ENCODE peak calls at places on chromosomes 13 and 19, in seven cellular contexts. Q is osteoblast, W is HAP-1, P is psoas muscle, V is left lung, O is lower lobe of right lung, D is GM23338. J is an unnamed sample.

GRCh38 chr19:52735734-52736133 is 890 bp upstream of the ZNF611 start:
- DNase-seq in D (peak; percentile 97), P (peak; percentile 78), Q (peak; percentile 54), O (peak; percentile 83), V (peak; percentile 88), W (peak; percentile 16), J (peak; percentile 79)

GRCh38 chr19:4067396-4068057 is 828 bp upstream of the ZBTB7A start:
- DNase-seq in O (peak; percentile 67), Q (no peak), V (peak; percentile 87), D (no peak), P (peak; percentile 56), W (peak; percentile 66), J (peak; percentile 85)

GRCh38 chr19:9171393-9171991 is 7.3 kb upstream of the OR7D2 start:
- DNase-seq in P (no peak), W (no peak), D (no peak), V (no peak), Q (no peak), O (no peak), J (no peak)

GRCh38 chr19:13154911-13155471 is 4.8 kb downstream of the IER2 start:
- DNase-seq in W (peak; percentile 76), V (peak; percentile 92), O (peak; percentile 89), Q (peak; percentile 95), D (peak; percentile 97), P (peak; percentile 68), J (peak; percentile 95)

GRCh38 chr19:495440-496332 is 600 bp upstream of the MADCAM1 start:
- DNase-seq in V (peak; percentile 84), O (peak; percentile 51), P (peak; percentile 54), D (peak; percentile 78), Q (peak; percentile 95), W (peak; percentile 65), J (peak; percentile 95)

GRCh38 chr19:13463296-13463695 is 43.0 kb downstream of the CACNA1A start:
- DNase-seq in D (peak; percentile 76), O (no peak), V (no peak), P (no peak), W (peak; percentile 56), Q (peak; percentile 87), J (peak; percentile 83)

GRCh38 chr19:10885241-10886169 is 14.2 kb downstream of the CARM1 start:
- DNase-seq in P (no peak), W (no peak), Q (peak; percentile 55), V (no peak), O (no peak), D (peak; percentile 83), J (peak; percentile 74)

GRCh38 chr13:36090592-36090991 is 40.6 kb downstream of the DCLK1 start:
- DNase-seq in Q (peak; percentile 31), O (no peak), V (no peak), P (no peak), D (no peak), W (no peak), J (no peak)

GRCh38 chr19:51887522-51888498 is at the start of gene ZNF577:
- DNase-seq in O (peak; percentile 83), D (peak; percentile 98), P (peak; percentile 93), W (no peak), Q (peak; percentile 86), V (peak; percentile 88), J (peak; percentile 71)

GRCh38 chr13:113854238-113855011 is 9.5 kb downstream of the GAS6 start:
- DNase-seq in V (peak; percentile 68), D (no peak), Q (peak; percentile 93), P (peak; percentile 68), W (no peak), O (peak; percentile 51), J (peak; percentile 72)

GRCh38 chr19:17873661-17874422 is 2.1 kb downstream of the SLC5A5 start:
- DNase-seq in W (peak; percentile 91), Q (peak; percentile 92), O (peak; percentile 63), P (no peak), D (peak; percentile 94), V (peak; percentile 84), J (peak; percentile 99)

GRCh38 chr13:39888865-39889810 is 233.7 kb downstream of the COG6 start:
- DNase-seq in Q (peak; percentile 62), P (no peak), O (no peak), D (no peak), W (no peak), V (no peak), J (no peak)

GRCh38 chr13:105928901-105929300 is 606.6 kb downstream of the EFNB2 start:
- DNase-seq in Q (no peak), O (no peak), D (no peak), P (no peak), V (no peak), W (no peak), J (no peak)

GRCh38 chr13:51222510-51223283 is 499 bp downstream of the FAM124A start:
- DNase-seq in P (no peak), V (peak; percentile 84), W (peak; percentile 62), Q (peak; percentile 70), O (no peak), D (peak; percentile 59), J (peak; percentile 54)

GRCh38 chr13:28320209-28320608 is 174.7 kb downstream of the FLT1 start:
- DNase-seq in V (no peak), O (no peak), P (no peak), W (no peak), D (no peak), Q (no peak), J (no peak)

GRCh38 chr13:31538067-31539042 is 201.0 kb upstream of the RXFP2 start:
- DNase-seq in P (no peak), O (no peak), D (peak; percentile 70), V (no peak), Q (no peak), W (peak; percentile 73), J (peak; percentile 22)

GRCh38 chr13:94176576-94176975 is 302.9 kb downstream of the DCT start:
- DNase-seq in Q (no peak), V (no peak), P (no peak), W (no peak), O (no peak), D (no peak), J (no peak)

GRCh38 chr13:99896712-99897440 is 74.7 kb downstream of the ZIC5 start:
- DNase-seq in O (no peak), P (no peak), V (no peak), W (no peak), D (no peak), Q (no peak), J (no peak)

GRCh38 chr13:99902657-99903056 is 68.9 kb downstream of the ZIC5 start:
- DNase-seq in D (no peak), V (no peak), O (no peak), Q (no peak), P (no peak), W (no peak), J (peak; percentile 2)

GRCh38 chr13:99898421-99898820 is 73.1 kb downstream of the ZIC5 start:
- DNase-seq in W (no peak), Q (no peak), V (no peak), P (no peak), O (no peak), D (no peak), J (no peak)

GRCh38 chr13:99903140-99903539 is 68.4 kb downstream of the ZIC5 start:
- DNase-seq in V (no peak), Q (no peak), P (no peak), D (no peak), W (no peak), O (no peak), J (peak; percentile 15)

DNA sequence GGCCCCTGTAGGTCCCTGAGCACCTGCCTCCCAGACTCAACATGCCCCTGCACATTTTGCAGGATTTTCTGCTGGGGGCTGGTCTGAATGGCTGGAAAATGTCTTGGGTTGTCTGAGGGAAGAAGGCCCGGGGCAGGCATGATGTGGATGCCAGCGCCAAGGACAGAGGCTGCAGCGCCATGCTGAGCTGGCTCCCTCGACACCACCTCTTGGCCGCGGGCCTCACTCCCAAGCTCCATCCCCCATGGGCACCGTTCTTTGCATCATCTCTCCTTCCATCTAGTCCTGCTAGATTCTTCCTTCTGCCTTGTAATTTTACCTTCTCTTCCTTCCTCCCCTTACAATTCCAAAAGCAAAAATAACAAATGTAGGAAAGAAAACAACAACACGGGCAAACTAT is 70.6 kb downstream of the ZIC5 start:
- DNase-seq in D (no peak), V (no peak), P (no peak), O (no peak), W (no peak), Q (no peak), J (peak; percentile 40)
- H3K27me3 ChIP-seq in D (peaks cover 27% of the 10 kb centered on the region), V (peaks cover 14% of the 10 kb centered on the region), P (peaks cover 60% of the 10 kb centered on the region), O (peaks cover 54% of the 10 kb centered on the region), W (no peaks in the 10 kb centered on the region), Q (peaks cover 28% of the 10 kb centered on the region), J (peaks cover 1% of the 10 kb centered on the region)

GRCh38 chr19:38163419-38164290 is 60.4 kb downstream of the DPF1 start:
- DNase-seq in V (no peak), O (no peak), P (no peak), W (no peak), Q (no peak), D (no peak), J (peak; percentile 32)

GRCh38 chr19:38162094-38162493 is 61.9 kb downstream of the DPF1 start:
- DNase-seq in Q (peak; percentile 87), P (no peak), V (no peak), D (no peak), O (no peak), W (no peak), J (peak; percentile 12)

GRCh38 chr19:38155453-38155852 is 68.6 kb downstream of the DPF1 start:
- DNase-seq in D (peak; percentile 72), W (peak; percentile 23), O (no peak), V (no peak), P (no peak), Q (no peak), J (peak; percentile 58)

GRCh38 chr19:38162632-38163031 is 61.4 kb downstream of the DPF1 start:
- DNase-seq in P (no peak), V (no peak), O (no peak), W (no peak), Q (no peak), D (no peak), J (peak; percentile 59)

DNA sequence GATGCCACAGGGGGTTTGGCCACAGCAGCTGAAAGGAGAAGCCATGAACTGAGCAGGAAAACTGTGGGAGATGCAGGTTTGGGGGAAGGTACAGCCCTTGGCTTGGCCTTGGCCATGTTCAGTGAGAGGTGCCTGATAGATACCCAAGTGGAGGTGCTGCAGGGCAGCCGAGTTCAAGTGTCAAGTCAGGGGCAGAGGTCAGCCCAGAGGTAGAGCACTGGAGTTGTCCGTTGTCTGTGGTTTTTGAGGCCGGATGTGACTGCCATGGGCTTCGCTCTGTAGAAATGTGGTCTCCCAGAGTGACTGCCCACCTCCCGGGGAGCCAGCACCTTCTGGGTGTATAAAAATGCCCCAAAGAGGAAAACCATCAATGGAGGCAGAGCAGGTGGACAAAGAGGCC is 65.3 kb downstream of the DPF1 start:
- DNase-seq in V (no peak), Q (no peak), D (no peak), W (no peak), O (no peak), P (no peak), J (no peak)
- H3K27me3 ChIP-seq in V (no peaks in the 10 kb centered on the region), Q (no peaks in the 10 kb centered on the region), D (no peaks in the 10 kb centered on the region), W (no peaks in the 10 kb centered on the region), O (no peaks in the 10 kb centered on the region), P (no peaks in the 10 kb centered on the region), J (no peaks in the 10 kb centered on the region)

GRCh38 chr13:80338781-80339577 is 1.9 kb downstream of the SPRY2 start:
- DNase-seq in D (peak; percentile 72), O (peak; percentile 86), Q (peak; percentile 92), V (peak; percentile 91), W (peak; percentile 67), P (peak; percentile 89), J (peak; percentile 85)
- H3K27me3 ChIP-seq in D (peaks cover 9% of the 10 kb centered on the region), O (no peaks in the 10 kb centered on the region), Q (no peaks in the 10 kb centered on the region), V (no peaks in the 10 kb centered on the region), W (no peaks in the 10 kb centered on the region), P (no peaks in the 10 kb centered on the region), J (no peaks in the 10 kb centered on the region)

DNA sequence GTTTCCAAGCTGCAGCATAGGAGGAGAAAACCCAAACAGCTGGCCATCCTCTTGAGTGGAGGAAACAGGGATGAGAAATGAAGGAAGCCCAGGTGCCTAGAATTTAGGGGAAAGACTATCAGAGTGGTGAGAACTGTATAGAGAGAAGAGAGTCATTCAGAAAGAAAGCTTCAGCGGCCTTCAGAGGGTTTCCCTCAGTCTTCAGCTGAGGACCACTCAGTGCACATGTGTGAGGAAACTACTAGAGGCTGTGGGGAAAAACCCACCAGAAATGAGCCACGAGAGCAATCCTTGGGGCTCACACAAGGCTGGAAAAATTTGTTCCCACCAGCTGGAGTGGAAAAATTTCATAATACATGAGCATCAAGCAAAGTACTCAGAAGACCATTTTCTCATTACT is 35.2 kb upstream of the CPB2 start:
- DNase-seq in D (no peak), W (no peak), Q (no peak), O (no peak), V (no peak), P (no peak), J (no peak)
- H3K27me3 ChIP-seq in D (no peaks in the 10 kb centered on the region), W (no peaks in the 10 kb centered on the region), Q (peaks cover 43% of the 10 kb centered on the region), O (no peaks in the 10 kb centered on the region), V (no peaks in the 10 kb centered on the region), P (peaks cover 4% of the 10 kb centered on the region), J (no peaks in the 10 kb centered on the region)